ENCODE peak calls at places on chromosomes 12 and 14, in ten cellular contexts. One of them, this sample, is unnamed.
A peak's percentile ranks its signal among the peaks of the same experiment; 100 is the strongest.

GRCh38 chr14:89618309-89618708 is 201.3 kb upstream of the FOXN3 start:
- DNase-seq in endothelial cell: no peak
- DNase-seq in foreskin fibroblast: no peak
- DNase-seq in neural crest cell: no peak
- DNase-seq in MCF 10A: peak; percentile 12
- DNase-seq in OCI-LY7: peak; percentile 28
- DNase-seq in HCT116: no peak
- DNase-seq in CD8-positive, alpha-beta T cell: no peak
- DNase-seq in heart right ventricle: no peak
- DNase-seq in HFFc6: no peak
- DNase-seq in this sample: no peak

GRCh38 chr14:58599145-58599544 is 38.6 kb upstream of the DACT1 start:
- DNase-seq in heart right ventricle: no peak
- DNase-seq in HFFc6: no peak
- DNase-seq in CD8-positive, alpha-beta T cell: no peak
- DNase-seq in endothelial cell: no peak
- DNase-seq in MCF 10A: no peak
- DNase-seq in neural crest cell: no peak
- DNase-seq in OCI-LY7: no peak
- DNase-seq in HCT116: no peak
- DNase-seq in foreskin fibroblast: no peak
- DNase-seq in this sample: no peak

GRCh38 chr12:79858518-79858917 is 76.4 kb downstream of the PPP1R12A start:
- DNase-seq in endothelial cell: no peak
- DNase-seq in foreskin fibroblast: no peak
- DNase-seq in OCI-LY7: no peak
- DNase-seq in neural crest cell: no peak
- DNase-seq in HCT116: no peak
- DNase-seq in heart right ventricle: no peak
- DNase-seq in CD8-positive, alpha-beta T cell: no peak
- DNase-seq in MCF 10A: no peak
- DNase-seq in HFFc6: peak; percentile 19
- DNase-seq in this sample: no peak

GRCh38 chr12:84974177-84974815 is 61.7 kb upstream of the SLC6A15 start:
- DNase-seq in OCI-LY7: no peak
- DNase-seq in heart right ventricle: no peak
- DNase-seq in HCT116: no peak
- DNase-seq in MCF 10A: no peak
- DNase-seq in CD8-positive, alpha-beta T cell: no peak
- DNase-seq in HFFc6: no peak
- DNase-seq in endothelial cell: no peak
- DNase-seq in foreskin fibroblast: peak; percentile 38
- DNase-seq in neural crest cell: no peak
- DNase-seq in this sample: no peak

GRCh38 chr12:74689071-74689655 is 151.5 kb downstream of the ATXN7L3B start:
- DNase-seq in HFFc6: peak; percentile 61
- DNase-seq in MCF 10A: peak; percentile 59
- DNase-seq in neural crest cell: no peak
- DNase-seq in foreskin fibroblast: peak; percentile 71
- DNase-seq in heart right ventricle: no peak
- DNase-seq in HCT116: peak; percentile 47
- DNase-seq in CD8-positive, alpha-beta T cell: no peak
- DNase-seq in OCI-LY7: peak; percentile 46
- DNase-seq in endothelial cell: no peak
- DNase-seq in this sample: no peak

GRCh38 chr12:121986494-121987245 is 35.0 kb upstream of the BCL7A start:
- DNase-seq in MCF 10A: no peak
- DNase-seq in HFFc6: no peak
- DNase-seq in foreskin fibroblast: no peak
- DNase-seq in OCI-LY7: no peak
- DNase-seq in heart right ventricle: no peak
- DNase-seq in CD8-positive, alpha-beta T cell: no peak
- DNase-seq in neural crest cell: no peak
- DNase-seq in endothelial cell: no peak
- DNase-seq in HCT116: no peak
- DNase-seq in this sample: no peak

GRCh38 chr14:70856851-70857498 is 47.7 kb upstream of the MAP3K9 start:
- DNase-seq in HFFc6: peak; percentile 93
- DNase-seq in CD8-positive, alpha-beta T cell: no peak
- DNase-seq in OCI-LY7: no peak
- DNase-seq in endothelial cell: no peak
- DNase-seq in neural crest cell: no peak
- DNase-seq in heart right ventricle: no peak
- DNase-seq in foreskin fibroblast: peak; percentile 86
- DNase-seq in MCF 10A: peak; percentile 40
- DNase-seq in HCT116: no peak
- DNase-seq in this sample: no peak

GRCh38 chr12:108097160-108097911 is 31.8 kb upstream of the WSCD2 start:
- DNase-seq in MCF 10A: no peak
- DNase-seq in HCT116: no peak
- DNase-seq in foreskin fibroblast: no peak
- DNase-seq in heart right ventricle: no peak
- DNase-seq in HFFc6: no peak
- DNase-seq in OCI-LY7: no peak
- DNase-seq in CD8-positive, alpha-beta T cell: no peak
- DNase-seq in neural crest cell: no peak
- DNase-seq in endothelial cell: no peak
- DNase-seq in this sample: no peak

GRCh38 chr14:35292770-35293561 is 784 bp downstream of the PSMA6 start:
- DNase-seq in CD8-positive, alpha-beta T cell: no peak
- DNase-seq in endothelial cell: no peak
- DNase-seq in HCT116: no peak
- DNase-seq in HFFc6: no peak
- DNase-seq in neural crest cell: no peak
- DNase-seq in foreskin fibroblast: no peak
- DNase-seq in heart right ventricle: no peak
- DNase-seq in OCI-LY7: no peak
- DNase-seq in MCF 10A: no peak
- DNase-seq in this sample: no peak

GRCh38 chr14:77097689-77098469 is at the start of gene CIPC:
- DNase-seq in OCI-LY7: peak; percentile 99
- DNase-seq in neural crest cell: peak; percentile 99
- DNase-seq in HFFc6: peak; percentile 98
- DNase-seq in HCT116: peak; percentile 98
- DNase-seq in MCF 10A: peak; percentile 99
- DNase-seq in endothelial cell: peak; percentile 98
- DNase-seq in foreskin fibroblast: peak; percentile 100
- DNase-seq in CD8-positive, alpha-beta T cell: peak; percentile 99
- DNase-seq in heart right ventricle: peak; percentile 100
- DNase-seq in this sample: peak; percentile 98
- TF ChIP-seq CTCF in OCI-LY7: no peak
- TF ChIP-seq CTCF in neural crest cell: peak; percentile 7
- TF ChIP-seq CTCF in HFFc6: no peak
- TF ChIP-seq CTCF in HCT116: no peak
- TF ChIP-seq CTCF in MCF 10A: no peak
- TF ChIP-seq CTCF in endothelial cell: no peak
- TF ChIP-seq CTCF in foreskin fibroblast: no peak
- TF ChIP-seq CTCF in CD8-positive, alpha-beta T cell: no peak
- TF ChIP-seq CTCF in heart right ventricle: no peak
- TF ChIP-seq CTCF in this sample: no peak

GRCh38 chr12:48972213-48973021 is 882 bp upstream of the WNT10B start:
- DNase-seq in heart right ventricle: no peak
- DNase-seq in HFFc6: peak; percentile 83
- DNase-seq in foreskin fibroblast: peak; percentile 62
- DNase-seq in MCF 10A: no peak
- DNase-seq in HCT116: no peak
- DNase-seq in CD8-positive, alpha-beta T cell: no peak
- DNase-seq in OCI-LY7: no peak
- DNase-seq in neural crest cell: no peak
- DNase-seq in endothelial cell: no peak
- DNase-seq in this sample: no peak
- TF ChIP-seq CTCF in heart right ventricle: no peak
- TF ChIP-seq CTCF in HFFc6: peak; percentile 61
- TF ChIP-seq CTCF in foreskin fibroblast: peak; percentile 6
- TF ChIP-seq CTCF in MCF 10A: no peak
- TF ChIP-seq CTCF in HCT116: no peak
- TF ChIP-seq CTCF in CD8-positive, alpha-beta T cell: no peak
- TF ChIP-seq CTCF in OCI-LY7: no peak
- TF ChIP-seq CTCF in neural crest cell: no peak
- TF ChIP-seq CTCF in endothelial cell: no peak
- TF ChIP-seq CTCF in this sample: no peak

GRCh38 chr14:74945852-74946658 is 9.3 kb downstream of the PGF start:
- DNase-seq in OCI-LY7: peak; percentile 79
- DNase-seq in foreskin fibroblast: peak; percentile 86
- DNase-seq in HFFc6: peak; percentile 39
- DNase-seq in CD8-positive, alpha-beta T cell: peak; percentile 59
- DNase-seq in HCT116: peak; percentile 39
- DNase-seq in MCF 10A: peak; percentile 78
- DNase-seq in endothelial cell: peak; percentile 91
- DNase-seq in neural crest cell: peak; percentile 92
- DNase-seq in heart right ventricle: peak; percentile 76
- DNase-seq in this sample: peak; percentile 86
- TF ChIP-seq CTCF in OCI-LY7: peak; percentile 95
- TF ChIP-seq CTCF in foreskin fibroblast: peak; percentile 94
- TF ChIP-seq CTCF in HFFc6: peak; percentile 95
- TF ChIP-seq CTCF in CD8-positive, alpha-beta T cell: peak; percentile 84
- TF ChIP-seq CTCF in HCT116: peak; percentile 93
- TF ChIP-seq CTCF in MCF 10A: peak; percentile 81
- TF ChIP-seq CTCF in endothelial cell: peak; percentile 77
- TF ChIP-seq CTCF in neural crest cell: peak; percentile 88
- TF ChIP-seq CTCF in heart right ventricle: peak; percentile 93
- TF ChIP-seq CTCF in this sample: peak; percentile 85

GRCh38 chr12:71128191-71128590 is 29.6 kb downstream of the TSPAN8 start:
- DNase-seq in HCT116: no peak
- DNase-seq in MCF 10A: no peak
- DNase-seq in HFFc6: no peak
- DNase-seq in foreskin fibroblast: peak; percentile 65
- DNase-seq in neural crest cell: no peak
- DNase-seq in heart right ventricle: no peak
- DNase-seq in OCI-LY7: no peak
- DNase-seq in CD8-positive, alpha-beta T cell: no peak
- DNase-seq in endothelial cell: no peak
- DNase-seq in this sample: no peak

GRCh38 chr12:71129364-71129763 is 28.4 kb downstream of the TSPAN8 start:
- DNase-seq in HCT116: no peak
- DNase-seq in HFFc6: no peak
- DNase-seq in foreskin fibroblast: no peak
- DNase-seq in MCF 10A: no peak
- DNase-seq in endothelial cell: no peak
- DNase-seq in heart right ventricle: no peak
- DNase-seq in CD8-positive, alpha-beta T cell: no peak
- DNase-seq in OCI-LY7: no peak
- DNase-seq in neural crest cell: no peak
- DNase-seq in this sample: no peak

GRCh38 chr12:71125515-71125914 is 32.3 kb downstream of the TSPAN8 start:
- DNase-seq in HCT116: no peak
- DNase-seq in OCI-LY7: no peak
- DNase-seq in foreskin fibroblast: no peak
- DNase-seq in CD8-positive, alpha-beta T cell: no peak
- DNase-seq in MCF 10A: no peak
- DNase-seq in endothelial cell: no peak
- DNase-seq in heart right ventricle: no peak
- DNase-seq in neural crest cell: no peak
- DNase-seq in HFFc6: no peak
- DNase-seq in this sample: no peak

GRCh38 chr12:71125949-71126348 is 31.9 kb downstream of the TSPAN8 start:
- DNase-seq in heart right ventricle: no peak
- DNase-seq in HFFc6: no peak
- DNase-seq in CD8-positive, alpha-beta T cell: no peak
- DNase-seq in endothelial cell: no peak
- DNase-seq in OCI-LY7: no peak
- DNase-seq in neural crest cell: no peak
- DNase-seq in MCF 10A: no peak
- DNase-seq in HCT116: no peak
- DNase-seq in foreskin fibroblast: no peak
- DNase-seq in this sample: no peak

DNA sequence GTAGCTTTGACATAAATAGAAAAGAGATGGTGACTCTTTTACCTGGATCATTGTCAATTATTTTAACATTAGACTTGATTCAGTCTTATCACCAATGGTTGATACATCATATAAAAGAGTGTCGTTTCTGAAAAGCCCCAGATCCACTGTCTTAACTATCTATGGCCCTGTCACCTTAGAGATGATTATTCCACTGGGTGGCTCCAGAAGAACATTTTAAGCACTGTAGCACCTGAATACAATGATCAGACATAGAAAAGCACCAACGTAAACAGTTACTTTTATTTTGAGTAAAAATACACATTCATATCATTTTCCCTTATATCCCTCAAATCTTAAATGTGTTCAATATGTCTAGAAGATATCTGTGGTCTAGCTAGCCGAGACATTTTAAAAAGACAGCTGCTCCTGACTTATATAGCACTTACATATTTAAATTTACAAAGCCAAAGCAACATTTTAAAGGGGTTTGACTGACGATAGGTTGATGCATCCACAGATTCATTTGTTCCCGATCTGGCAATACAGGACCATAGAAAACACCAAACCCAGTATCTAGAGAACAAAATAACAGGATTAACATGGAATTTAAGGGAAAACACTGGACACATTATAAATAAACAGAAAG is 32.9 kb downstream of the TSPAN8 start:
- DNase-seq in foreskin fibroblast: no peak
- DNase-seq in OCI-LY7: no peak
- DNase-seq in endothelial cell: no peak
- DNase-seq in heart right ventricle: no peak
- DNase-seq in HCT116: no peak
- DNase-seq in HFFc6: no peak
- DNase-seq in MCF 10A: no peak
- DNase-seq in neural crest cell: no peak
- DNase-seq in CD8-positive, alpha-beta T cell: no peak
- DNase-seq in this sample: no peak
- TF ChIP-seq CTCF in foreskin fibroblast: no peak
- TF ChIP-seq CTCF in OCI-LY7: no peak
- TF ChIP-seq CTCF in endothelial cell: no peak
- TF ChIP-seq CTCF in heart right ventricle: no peak
- TF ChIP-seq CTCF in HCT116: no peak
- TF ChIP-seq CTCF in HFFc6: no peak
- TF ChIP-seq CTCF in MCF 10A: no peak
- TF ChIP-seq CTCF in neural crest cell: no peak
- TF ChIP-seq CTCF in CD8-positive, alpha-beta T cell: no peak
- TF ChIP-seq CTCF in this sample: no peak